ENCODE peak calls at places on chromosomes 3 and 15, in five cellular contexts. I, L, A, G and Q are unnamed samples.

GRCh38 chr15:90482124-90483011 is 47.4 kb upstream of the CRTC3 start:
- DNase-seq in I (peak; percentile 37), A (peak; percentile 66), L (peak; percentile 53), G (no peak), Q (peak; percentile 40)

GRCh38 chr3:140447991-140448390 is 229.9 kb upstream of the TRIM42 start:
- DNase-seq in G (no peak), A (no peak), L (no peak), I (no peak), Q (no peak)

GRCh38 chr3:13352621-13353131 is 67.4 kb downstream of the NUP210 start:
- DNase-seq in I (no peak), G (no peak), L (no peak), A (peak; percentile 41), Q (no peak)

GRCh38 chr3:70989174-70989573 is 594.4 kb downstream of the FOXP1 start:
- DNase-seq in A (peak; percentile 75), G (no peak), I (no peak), L (no peak), Q (no peak)

GRCh38 chr3:79253704-79254103 is 514.1 kb downstream of the ROBO1 start:
- DNase-seq in L (no peak), I (no peak), G (no peak), A (no peak), Q (no peak)

GRCh38 chr15:38058596-38059075 is 124.2 kb downstream of the TMCO5A start:
- DNase-seq in I (no peak), A (peak; percentile 28), G (no peak), L (no peak), Q (no peak)

GRCh38 chr3:120147072-120147871 is 53.0 kb upstream of the GSK3B start:
- DNase-seq in A (no peak), G (no peak), L (peak; percentile 40), I (no peak), Q (no peak)

GRCh38 chr3:110243081-110243480 is 828.5 kb upstream of the NECTIN3 start:
- DNase-seq in G (no peak), A (peak; percentile 74), I (no peak), L (no peak), Q (no peak)

GRCh38 chr15:100900895-100901169 is 18.3 kb upstream of the LRRK1 start:
- DNase-seq in L (no peak), I (no peak), A (no peak), G (no peak), Q (no peak)

GRCh38 chr3:125358923-125359322 is 16.2 kb downstream of the ZNF148 start:
- DNase-seq in I (no peak), L (no peak), G (no peak), A (no peak), Q (no peak)

DNA sequence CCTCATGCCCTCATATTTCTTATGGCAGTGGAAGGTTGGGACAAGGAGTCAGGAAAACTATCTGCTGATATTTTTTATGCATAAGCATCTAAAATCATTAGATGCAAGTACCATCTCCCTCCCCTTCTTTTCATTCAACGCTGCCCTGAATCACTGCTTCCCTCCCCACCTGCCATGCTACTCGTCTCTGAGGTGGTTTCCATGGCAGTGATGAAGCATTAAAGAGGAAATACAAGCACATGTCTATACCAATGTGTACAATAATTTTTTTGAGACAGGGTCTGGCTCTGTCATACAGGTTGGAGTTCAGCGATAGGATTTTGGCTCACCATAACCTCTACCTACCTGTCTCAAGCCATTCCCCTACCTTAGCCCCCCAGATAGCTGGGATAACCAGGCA is 67.5 kb upstream of the SETMAR start:
- DNase-seq in G (no peak), L (no peak), A (no peak), I (no peak), Q (no peak)
- TF ChIP-seq POLR2A in G (no peak), L (no peak), A (no peak), I (no peak), Q (no peak)

GRCh38 chr15:62569460-62570404 is 404.6 kb upstream of the C2CD4B start:
- DNase-seq in G (peak; percentile 58), L (peak; percentile 77), A (peak; percentile 96), I (peak; percentile 36), Q (peak; percentile 68)
- H3K4me3 ChIP-seq in G (no peak overlapping the region), L (no peak overlapping the region), A (no peak overlapping the region), I (no peak overlapping the region), Q (no peak overlapping the region)

GRCh38 chr3:187021748-187022402 is 91.5 kb downstream of the ST6GAL1 start:
- DNase-seq in I (no peak), G (no peak), L (no peak), A (no peak), Q (no peak)
- TF ChIP-seq POLR2A in I (no peak), G (no peak), L (no peak), A (no peak), Q (no peak)

GRCh38 chr3:186189492-186189891 is 80.6 kb upstream of the ETV5 start:
- DNase-seq in L (no peak), G (no peak), A (no peak), I (no peak), Q (no peak)

GRCh38 chr3:186194451-186194811 is 85.5 kb upstream of the ETV5 start:
- DNase-seq in A (no peak), I (no peak), L (no peak), G (no peak), Q (no peak)

GRCh38 chr3:186187876-186188275 is 79.0 kb upstream of the ETV5 start:
- DNase-seq in G (no peak), I (no peak), L (no peak), A (no peak), Q (no peak)

GRCh38 chr3:186193534-186194450 is 84.9 kb upstream of the ETV5 start:
- DNase-seq in L (peak; percentile 56), G (peak; percentile 89), A (no peak), I (no peak), Q (peak; percentile 41)

GRCh38 chr3:186192823-186193222 is 83.9 kb upstream of the ETV5 start:
- DNase-seq in I (no peak), G (no peak), L (no peak), A (no peak), Q (no peak)
- H3K4me3 ChIP-seq in I (no peak overlapping the region), G (no peak overlapping the region), L (no peak overlapping the region), A (no peak overlapping the region), Q (no peak overlapping the region)

GRCh38 chr3:20039765-20040475 is at the start of gene KAT2B:
- DNase-seq in I (peak; percentile 84), A (peak; percentile 26), G (peak; percentile 94), L (peak; percentile 83), Q (peak; percentile 92)
- TF ChIP-seq POLR2A in I (peak; percentile 24), A (no peak), G (peak; percentile 70), L (peak; percentile 72), Q (peak; percentile 48)

DNA sequence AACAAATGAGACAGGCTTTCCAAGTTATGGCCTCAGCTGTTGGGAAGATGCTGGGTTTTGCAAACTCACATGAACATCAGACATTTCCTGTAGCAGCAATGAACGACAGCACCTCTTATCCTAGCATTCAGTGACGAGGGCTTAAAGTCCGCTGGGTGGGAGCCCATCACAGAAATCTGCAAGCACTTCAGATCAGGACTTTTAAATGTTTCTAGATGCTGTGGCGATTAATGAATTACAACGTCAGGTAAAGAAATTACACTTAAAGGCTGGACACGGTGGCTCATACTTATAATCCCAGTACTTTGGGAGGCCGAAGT is 3.8 kb downstream of the AEN start:
- DNase-seq in L (peak; percentile 27), G (no peak), A (no peak), I (no peak), Q (no peak)
- H3K4me3 ChIP-seq in L (no peak overlapping the region), G (no peak overlapping the region), A (no peak overlapping the region), I (no peak overlapping the region), Q (peak overlapping the region; percentile 39)

DNA sequence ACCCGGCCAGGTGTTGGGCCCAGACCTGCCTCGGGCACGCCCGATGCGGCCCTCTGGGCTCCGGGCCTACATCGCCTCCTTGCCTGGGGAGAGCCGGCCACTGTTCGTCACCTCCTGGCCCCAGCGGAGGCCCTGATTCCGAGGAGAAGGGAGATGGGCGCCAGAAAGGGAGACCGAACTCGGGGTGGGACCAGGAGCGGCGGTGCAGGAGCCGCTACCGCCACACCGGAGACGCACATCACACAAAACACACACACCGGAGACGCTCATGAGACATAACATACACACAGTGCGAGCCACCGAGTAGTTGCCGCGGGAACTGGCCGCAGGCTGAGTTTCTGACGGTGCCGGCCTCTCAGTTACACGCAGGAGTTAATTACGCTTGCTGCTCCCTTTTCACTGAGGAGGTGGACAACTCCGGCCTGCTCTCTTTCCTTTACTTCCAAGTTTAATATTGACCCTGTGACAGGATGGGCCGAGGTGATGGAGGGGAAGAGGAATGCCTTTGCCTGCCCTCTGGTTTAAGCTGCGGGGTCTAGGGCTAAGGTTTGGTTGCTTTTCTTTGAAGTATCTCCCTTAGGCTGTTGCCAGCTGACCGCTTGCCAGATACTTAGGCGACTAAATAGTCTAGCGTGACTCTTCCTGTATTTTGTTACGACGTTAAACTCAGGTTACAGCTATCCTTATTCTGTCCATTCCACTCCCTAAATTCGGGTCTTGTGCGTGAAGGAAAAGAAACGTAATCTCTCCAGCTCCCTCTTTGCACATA is 592 bp downstream of the PCNP start:
- DNase-seq in G (no peak), L (peak; percentile 64), A (peak; percentile 62), I (peak; percentile 62), Q (no peak)
- TF ChIP-seq POLR2A in G (no peak), L (no peak), A (no peak), I (no peak), Q (no peak)

GRCh38 chr3:183527421-183527979 is 28.0 kb downstream of the KLHL6 start:
- DNase-seq in L (no peak), G (no peak), I (no peak), A (no peak), Q (no peak)
- H3K4me3 ChIP-seq in L (no peak overlapping the region), G (no peak overlapping the region), I (no peak overlapping the region), A (no peak overlapping the region), Q (no peak overlapping the region)